ENCODE peak calls at places on chromosomes 13 and 19, in six cellular contexts. One of them, this sample, is unnamed.

GRCh38 chr13:40149611-40150283 is 494.3 kb downstream of the COG6 start:
- DNase-seq in CD8-positive, alpha-beta T cell: no peak
- DNase-seq in breast epithelium: no peak
- DNase-seq in progenitor cell of endocrine pancreas: no peak
- DNase-seq in caudate nucleus: no peak
- DNase-seq in NCI-H1436: no peak
- DNase-seq in this sample: no peak

GRCh38 chr13:21948781-21949474 is 278.1 kb downstream of the FGF9 start:
- DNase-seq in progenitor cell of endocrine pancreas: no peak
- DNase-seq in breast epithelium: no peak
- DNase-seq in NCI-H1436: no peak
- DNase-seq in caudate nucleus: no peak
- DNase-seq in CD8-positive, alpha-beta T cell: no peak
- DNase-seq in this sample: no peak

GRCh38 chr19:19256072-19256969 is 16.8 kb downstream of the TM6SF2 start:
- DNase-seq in progenitor cell of endocrine pancreas: no peak
- DNase-seq in caudate nucleus: no peak
- DNase-seq in CD8-positive, alpha-beta T cell: no peak
- DNase-seq in breast epithelium: no peak
- DNase-seq in NCI-H1436: no peak
- DNase-seq in this sample: no peak

GRCh38 chr19:48372904-48373303 is 8.7 kb downstream of the SYNGR4 start:
- DNase-seq in caudate nucleus: peak; percentile 33
- DNase-seq in breast epithelium: no peak
- DNase-seq in CD8-positive, alpha-beta T cell: no peak
- DNase-seq in NCI-H1436: peak; percentile 96
- DNase-seq in progenitor cell of endocrine pancreas: no peak
- DNase-seq in this sample: no peak

GRCh38 chr13:29597246-29597645 is 1.8 kb upstream of the SLC7A1 start:
- DNase-seq in NCI-H1436: no peak
- DNase-seq in breast epithelium: no peak
- DNase-seq in caudate nucleus: no peak
- DNase-seq in progenitor cell of endocrine pancreas: no peak
- DNase-seq in CD8-positive, alpha-beta T cell: no peak
- DNase-seq in this sample: no peak

GRCh38 chr19:36101550-36102327 is 9.2 kb upstream of the OVOL3 start:
- DNase-seq in breast epithelium: no peak
- DNase-seq in NCI-H1436: no peak
- DNase-seq in progenitor cell of endocrine pancreas: no peak
- DNase-seq in CD8-positive, alpha-beta T cell: no peak
- DNase-seq in caudate nucleus: no peak
- DNase-seq in this sample: no peak

GRCh38 chr13:105997436-105998232 is 537.8 kb downstream of the EFNB2 start:
- DNase-seq in caudate nucleus: no peak
- DNase-seq in CD8-positive, alpha-beta T cell: no peak
- DNase-seq in NCI-H1436: no peak
- DNase-seq in progenitor cell of endocrine pancreas: no peak
- DNase-seq in breast epithelium: no peak
- DNase-seq in this sample: no peak

GRCh38 chr13:19117913-19118739 is 63.5 kb downstream of the TUBA3C start:
- DNase-seq in breast epithelium: no peak
- DNase-seq in caudate nucleus: no peak
- DNase-seq in NCI-H1436: no peak
- DNase-seq in progenitor cell of endocrine pancreas: no peak
- DNase-seq in CD8-positive, alpha-beta T cell: no peak
- DNase-seq in this sample: peak; percentile 89

GRCh38 chr19:43527860-43528622 is 1.0 kb upstream of the ETHE1 start:
- DNase-seq in progenitor cell of endocrine pancreas: no peak
- DNase-seq in caudate nucleus: no peak
- DNase-seq in breast epithelium: peak; percentile 45
- DNase-seq in NCI-H1436: peak; percentile 47
- DNase-seq in CD8-positive, alpha-beta T cell: no peak
- DNase-seq in this sample: no peak

GRCh38 chr13:108463365-108463764 is 166.0 kb upstream of the MYO16 start:
- DNase-seq in NCI-H1436: no peak
- DNase-seq in caudate nucleus: no peak
- DNase-seq in progenitor cell of endocrine pancreas: no peak
- DNase-seq in CD8-positive, alpha-beta T cell: no peak
- DNase-seq in breast epithelium: no peak
- DNase-seq in this sample: no peak

GRCh38 chr13:26964278-26965057 is 203.9 kb upstream of the GPR12 start:
- DNase-seq in progenitor cell of endocrine pancreas: no peak
- DNase-seq in CD8-positive, alpha-beta T cell: no peak
- DNase-seq in caudate nucleus: no peak
- DNase-seq in NCI-H1436: peak; percentile 41
- DNase-seq in breast epithelium: no peak
- DNase-seq in this sample: no peak

GRCh38 chr13:40517486-40518311 is 148.7 kb downstream of the FOXO1 start:
- DNase-seq in NCI-H1436: no peak
- DNase-seq in progenitor cell of endocrine pancreas: no peak
- DNase-seq in caudate nucleus: no peak
- DNase-seq in CD8-positive, alpha-beta T cell: no peak
- DNase-seq in breast epithelium: no peak
- DNase-seq in this sample: no peak

GRCh38 chr19:16168465-16169081 is 4.8 kb downstream of the CIB3 start:
- DNase-seq in NCI-H1436: no peak
- DNase-seq in CD8-positive, alpha-beta T cell: no peak
- DNase-seq in progenitor cell of endocrine pancreas: no peak
- DNase-seq in breast epithelium: no peak
- DNase-seq in caudate nucleus: no peak
- DNase-seq in this sample: no peak

GRCh38 chr19:14091086-14091884 is 734 bp upstream of the SAMD1 start:
- DNase-seq in CD8-positive, alpha-beta T cell: peak; percentile 44
- DNase-seq in caudate nucleus: no peak
- DNase-seq in NCI-H1436: peak; percentile 89
- DNase-seq in progenitor cell of endocrine pancreas: peak; percentile 62
- DNase-seq in breast epithelium: peak; percentile 49
- DNase-seq in this sample: peak; percentile 14

GRCh38 chr19:47615714-47616113 is 6.8 kb downstream of the BICRA start:
- DNase-seq in progenitor cell of endocrine pancreas: no peak
- DNase-seq in CD8-positive, alpha-beta T cell: no peak
- DNase-seq in breast epithelium: peak; percentile 44
- DNase-seq in caudate nucleus: peak; percentile 81
- DNase-seq in NCI-H1436: no peak
- DNase-seq in this sample: no peak

GRCh38 chr19:49555600-49556411 is 24.6 kb downstream of the NOSIP start:
- DNase-seq in NCI-H1436: peak; percentile 81
- DNase-seq in CD8-positive, alpha-beta T cell: peak; percentile 66
- DNase-seq in breast epithelium: no peak
- DNase-seq in progenitor cell of endocrine pancreas: no peak
- DNase-seq in caudate nucleus: no peak
- DNase-seq in this sample: no peak

GRCh38 chr13:49840266-49840665 is 47.8 kb upstream of the KPNA3 start:
- DNase-seq in breast epithelium: no peak
- DNase-seq in CD8-positive, alpha-beta T cell: no peak
- DNase-seq in progenitor cell of endocrine pancreas: no peak
- DNase-seq in NCI-H1436: no peak
- DNase-seq in caudate nucleus: no peak
- DNase-seq in this sample: no peak

GRCh38 chr13:109874921-109875454 is 88.6 kb upstream of the IRS2 start:
- DNase-seq in NCI-H1436: no peak
- DNase-seq in breast epithelium: no peak
- DNase-seq in progenitor cell of endocrine pancreas: no peak
- DNase-seq in CD8-positive, alpha-beta T cell: no peak
- DNase-seq in caudate nucleus: no peak
- DNase-seq in this sample: no peak

This sample was measured in NCI-H1930.